ENCODE peak calls at places on chromosomes 12 and 14, in six cellular contexts. A is cardiac muscle cell; B is GM23248; Z is A549; O is cardiac fibroblast; N is CD8-positive, alpha-beta T cell. K is an unnamed sample.

GRCh38 chr12:88578274-88578673 is 2.0 kb downstream of the KITLG start:
- DNase-seq in A (no peak), N (no peak), B (peak), O (peak), Z (no peak), K (no peak)

GRCh38 chr12:60230103-60230502 is 634.3 kb downstream of the SLC16A7 start:
- DNase-seq in O (peak), A (no peak), Z (no peak), N (no peak), B (peak), K (no peak)

GRCh38 chr12:5872745-5873144 is 72.3 kb downstream of the ANO2 start:
- DNase-seq in N (no peak), O (no peak), A (no peak), B (peak), Z (peak), K (no peak)

GRCh38 chr14:69363055-69363454 is 35.0 kb downstream of the ERH start:
- DNase-seq in B (peak), N (no peak), Z (no peak), A (peak), O (peak), K (no peak)

GRCh38 chr14:71400821-71401447 is 493.7 kb downstream of the PCNX1 start:
- DNase-seq in A (peak), B (peak), N (no peak), O (peak), Z (no peak), K (peak)

GRCh38 chr14:100898935-100899840 is 4.3 kb downstream of the RTL1 start:
- DNase-seq in N (no peak), B (no peak), Z (no peak), O (no peak), A (peak), K (no peak)

GRCh38 chr12:89861086-89861485 is 152.4 kb upstream of the ATP2B1 start:
- DNase-seq in B (no peak), Z (no peak), A (no peak), O (no peak), N (no peak), K (peak)

GRCh38 chr14:65255583-65256443 is 153.5 kb upstream of the MAX start:
- DNase-seq in N (peak), A (no peak), Z (no peak), O (no peak), B (no peak), K (peak)

GRCh38 chr12:15350643-15351042 is 28.3 kb downstream of the PTPRO start:
- DNase-seq in Z (no peak), B (no peak), O (no peak), N (no peak), A (peak), K (no peak)

GRCh38 chr12:12443482-12443881 is 86.6 kb downstream of the BORCS5 start:
- DNase-seq in Z (no peak), O (peak), N (no peak), B (no peak), A (peak), K (no peak)

GRCh38 chr12:53195516-53196420 is 11.3 kb downstream of the ITGB7 start:
- DNase-seq in A (no peak), O (no peak), B (peak), Z (no peak), N (no peak), K (peak)

GRCh38 chr12:120078868-120079267 is 37.7 kb downstream of the RAB35 start:
- DNase-seq in B (no peak), Z (no peak), N (no peak), A (no peak), O (no peak), K (no peak)

GRCh38 chr12:112153181-112153899 is 28.0 kb downstream of the TRAFD1 start:
- DNase-seq in O (no peak), B (no peak), Z (no peak), A (no peak), N (no peak), K (no peak)

GRCh38 chr12:77968571-77968970 is 137.9 kb downstream of the NAV3 start:
- DNase-seq in Z (no peak), B (no peak), N (no peak), A (no peak), O (no peak), K (no peak)

GRCh38 chr14:74932401-74932901 is 9.4 kb upstream of the RPS6KL1 start:
- DNase-seq in N (no peak), A (peak), B (no peak), Z (no peak), O (peak), K (no peak)

GRCh38 chr12:19003110-19003509 is 126.4 kb upstream of the PLEKHA5 start:
- DNase-seq in B (peak), Z (no peak), A (peak), N (no peak), O (peak), K (peak)

GRCh38 chr12:12503384-12504078 is 59.1 kb downstream of the DUSP16 start:
- DNase-seq in N (no peak), Z (no peak), O (no peak), A (no peak), B (no peak), K (no peak)

GRCh38 chr12:54701940-54702592 is 53.9 kb upstream of the DCD start:
- DNase-seq in B (peak), O (peak), A (peak), Z (peak), N (no peak), K (peak)

GRCh38 chr14:22866874-22867273 is 4.7 kb upstream of the LRP10 start:
- DNase-seq in O (no peak), A (no peak), B (no peak), N (no peak), Z (no peak), K (no peak)

GRCh38 chr12:20863056-20863455 is 52.6 kb downstream of the SLCO1B3 start:
- DNase-seq in Z (no peak), O (no peak), A (no peak), N (no peak), B (no peak), K (no peak)

GRCh38 chr14:39102265-39102968 is 618 bp downstream of the SEC23A start:
- DNase-seq in O (peak), A (peak), N (peak), B (peak), Z (peak), K (peak)

GRCh38 chr14:78982551-78982950 is 812.4 kb downstream of the NRXN3 start:
- DNase-seq in Z (no peak), B (no peak), O (peak), A (peak), N (no peak), K (no peak)

GRCh38 chr14:64388533-64389243 is 535 bp downstream of the MTHFD1 start:
- DNase-seq in O (peak), N (peak), Z (no peak), B (peak), A (peak), K (peak)

GRCh38 chr12:96343347-96343954 is 56.8 kb downstream of the CDK17 start:
- DNase-seq in A (peak), Z (no peak), O (peak), N (no peak), B (peak), K (no peak)

GRCh38 chr12:106187155-106187789 is 48.5 kb upstream of the NUAK1 start:
- DNase-seq in A (no peak), O (no peak), N (no peak), B (no peak), Z (no peak), K (no peak)

GRCh38 chr12:124490584-124491305 is 76.7 kb downstream of the NCOR2 start:
- DNase-seq in Z (no peak), N (no peak), B (no peak), O (no peak), A (peak), K (no peak)

GRCh38 chr14:71399057-71399487 is 491.8 kb downstream of the PCNX1 start:
- DNase-seq in N (no peak), A (no peak), B (peak), Z (no peak), O (peak), K (no peak)

GRCh38 chr12:130254476-130255276 is 83.0 kb upstream of the PIWIL1 start:
- DNase-seq in B (no peak), A (no peak), Z (no peak), N (no peak), O (no peak), K (no peak)

GRCh38 chr12:122489038-122489437 is 11.7 kb downstream of the ZCCHC8 start:
- DNase-seq in N (no peak), B (no peak), A (no peak), O (no peak), Z (no peak), K (no peak)

GRCh38 chr12:68497702-68498101 is 113.0 kb upstream of the RAP1B start:
- DNase-seq in N (no peak), Z (no peak), O (peak), A (peak), B (peak), K (peak)

GRCh38 chr12:13205809-13206559 is 9.5 kb downstream of the EMP1 start:
- DNase-seq in N (no peak), B (peak), Z (peak), A (peak), O (peak), K (peak)

GRCh38 chr14:38794674-38795073 is 308.4 kb downstream of the SEC23A start:
- DNase-seq in A (no peak), B (no peak), Z (no peak), O (no peak), N (no peak), K (no peak)

GRCh38 chr12:3366451-3367155 is 124.4 kb upstream of the PRMT8 start:
- DNase-seq in N (no peak), A (no peak), B (no peak), Z (no peak), O (no peak), K (no peak)
- H3K4me3 ChIP-seq in N (no peak), A (peak), B (no peak), Z (peak), O (no peak), K (no peak)

DNA sequence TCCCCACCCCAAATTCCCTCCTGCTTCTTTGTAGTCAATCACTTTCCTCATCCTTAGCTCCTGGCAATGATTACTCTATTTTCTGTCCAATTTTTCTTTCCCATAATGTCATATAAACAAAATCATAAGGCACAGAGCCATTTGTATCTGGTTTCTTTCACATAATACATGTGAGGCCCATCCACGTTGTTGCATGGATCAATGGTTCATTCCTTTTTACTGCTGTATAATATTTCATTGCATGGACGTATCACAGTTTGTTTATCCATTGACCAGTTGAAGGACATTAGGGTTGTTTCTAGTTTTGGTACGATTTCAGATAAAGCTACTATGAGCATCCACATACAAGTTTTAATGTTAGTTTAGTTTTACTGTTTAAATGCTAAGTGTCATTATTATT is 13.7 kb upstream of the MED13L start:
- DNase-seq in N (no peak), B (no peak), A (no peak), Z (no peak), O (no peak), K (no peak)
- H3K4me3 ChIP-seq in N (no peak), B (no peak), A (no peak), Z (no peak), O (no peak), K (no peak)

DNA sequence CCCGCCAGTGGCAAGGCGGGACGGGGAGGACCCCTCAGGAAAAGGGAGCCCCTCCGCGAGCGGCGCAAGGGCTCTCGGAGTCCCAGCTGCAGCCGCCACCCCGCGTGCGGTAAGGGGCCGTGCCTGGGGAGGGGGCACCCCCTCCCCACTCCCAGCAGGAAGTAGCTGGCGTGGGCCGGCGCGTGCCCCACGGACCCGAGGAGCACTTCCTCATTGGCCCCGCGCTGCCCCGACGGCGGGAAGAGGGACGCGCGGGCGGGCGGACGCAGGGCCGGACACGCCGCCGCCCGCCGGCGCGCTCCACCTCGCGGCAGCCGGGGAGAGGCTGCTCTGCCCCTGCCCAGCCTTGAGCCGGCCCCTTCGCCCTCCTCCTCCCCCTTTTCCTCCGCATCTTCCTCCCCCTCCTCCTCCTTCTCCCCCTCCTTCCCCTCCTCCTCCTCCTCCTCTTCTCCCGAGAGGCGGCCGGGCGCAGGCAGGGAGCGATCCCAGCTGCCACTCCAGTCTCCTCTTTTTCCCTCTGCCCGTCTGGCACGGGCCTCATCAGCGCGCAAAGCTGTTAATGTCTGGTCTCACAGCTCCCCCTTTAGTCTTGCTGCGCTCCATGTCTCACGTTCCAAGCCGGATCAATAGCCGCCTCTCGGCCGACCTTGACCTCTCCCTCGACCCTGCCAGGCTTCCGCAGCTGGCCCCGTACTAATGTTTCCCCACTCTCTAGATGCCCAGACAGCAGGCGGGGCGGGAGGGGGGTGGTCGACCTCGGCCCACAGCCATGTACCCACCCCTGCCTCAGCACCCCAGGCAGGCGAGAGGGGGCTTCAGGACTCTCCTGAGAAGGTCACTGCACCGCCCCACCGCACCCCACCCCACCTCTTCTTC is 2.6 kb upstream of the BCL11B start:
- DNase-seq in N (no peak), O (peak), Z (peak), B (peak), A (peak), K (peak)
- H3K4me3 ChIP-seq in N (peak), O (peak), Z (peak), B (peak), A (peak), K (peak)

GRCh38 chr12:57476162-57476992 is 3.3 kb downstream of the ARHGAP9 start:
- DNase-seq in O (no peak), Z (no peak), A (no peak), B (no peak), N (peak), K (no peak)
- H3K4me3 ChIP-seq in O (no peak), Z (no peak), A (peak), B (peak), N (peak), K (peak)

GRCh38 chr14:73246387-73247150 is 9.3 kb downstream of the PAPLN start:
- DNase-seq in A (no peak), O (no peak), N (no peak), Z (no peak), B (no peak), K (no peak)
- H3K4me3 ChIP-seq in A (peak), O (peak), N (peak), Z (no peak), B (no peak), K (peak)

GRCh38 chr14:89616425-89617141 is 199.6 kb upstream of the FOXN3 start:
- DNase-seq in N (peak), Z (no peak), A (peak), B (peak), O (peak), K (no peak)

GRCh38 chr14:89615421-89615820 is 198.4 kb upstream of the FOXN3 start:
- DNase-seq in N (no peak), B (no peak), O (peak), Z (no peak), A (peak), K (no peak)

GRCh38 chr14:89613260-89614008 is 196.4 kb upstream of the FOXN3 start:
- DNase-seq in O (no peak), A (no peak), B (no peak), Z (no peak), N (no peak), K (no peak)

GRCh38 chr14:89617142-89617460 is 200.1 kb upstream of the FOXN3 start:
- DNase-seq in N (no peak), A (no peak), B (peak), O (no peak), Z (no peak), K (no peak)

DNA sequence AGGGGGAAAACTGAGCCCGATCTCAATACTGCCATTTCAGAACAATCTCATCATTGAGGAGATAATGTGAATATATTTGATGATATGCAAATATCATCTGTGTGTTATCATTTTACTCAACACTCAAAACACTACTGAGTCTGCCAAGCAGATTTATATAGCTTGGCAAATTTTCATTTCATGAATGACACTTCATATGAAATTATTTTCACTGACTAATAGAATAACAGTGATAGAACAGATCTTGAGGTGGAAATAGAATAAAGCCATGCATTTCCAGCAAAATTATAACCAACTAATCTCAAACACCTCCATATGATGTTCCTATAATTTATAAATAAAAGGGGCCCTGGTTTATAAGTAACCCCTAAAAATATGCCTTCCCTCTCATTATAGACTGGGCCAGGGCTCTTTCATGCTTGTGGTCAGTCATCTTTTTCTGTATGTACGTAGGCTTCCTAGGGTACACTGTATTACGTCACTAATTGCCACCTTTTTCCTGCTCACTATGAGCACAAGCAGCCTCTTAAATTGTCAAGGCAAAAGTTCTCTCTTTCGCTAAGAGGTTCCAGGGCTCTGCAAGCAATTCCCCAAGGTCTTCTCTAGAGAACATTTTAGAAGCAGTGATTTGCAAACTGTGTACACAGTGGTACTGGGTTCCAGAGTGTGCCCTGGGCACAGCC is 197.1 kb upstream of the FOXN3 start:
- DNase-seq in Z (no peak), O (peak), A (no peak), N (no peak), B (no peak), K (no peak)
- H3K4me3 ChIP-seq in Z (no peak), O (no peak), A (no peak), N (no peak), B (no peak), K (no peak)

K was measured in epithelial cell of esophagus.